ENCODE peak calls at places on chromosomes 7 and 10, in seven cellular contexts. G is right lobe of liver, E is mucosa of descending colon, X is transverse colon, B is GM20000, I is cardiac muscle cell, W is brain microvascular endothelial cell. L is an unnamed sample.
A peak's percentile ranks its signal among the peaks of the same experiment; 100 is the strongest.

GRCh38 chr7:21104124-21104500 is 317.4 kb upstream of the SP8 start:
- DNase-seq in W (no peak), G (no peak), X (peak; percentile 57), I (no peak), B (no peak), E (peak; percentile 73), L (no peak)

GRCh38 chr7:5282464-5283316 is at the start of gene SLC29A4:
- DNase-seq in B (peak; percentile 75), G (peak; percentile 76), X (peak; percentile 52), E (peak; percentile 52), I (peak; percentile 62), W (no peak), L (peak; percentile 54)

GRCh38 chr10:123567984-123568745 is 98.0 kb upstream of the GPR26 start:
- DNase-seq in X (no peak), B (no peak), I (no peak), G (no peak), W (no peak), E (no peak), L (no peak)

GRCh38 chr7:80357530-80357929 is 154.3 kb downstream of the GNAT3 start:
- DNase-seq in X (no peak), I (peak; percentile 86), B (no peak), G (no peak), E (no peak), W (no peak), L (no peak)

GRCh38 chr7:103988468-103989199 is 824 bp downstream of the RELN start:
- DNase-seq in W (no peak), E (no peak), X (no peak), B (peak; percentile 24), I (peak; percentile 8), G (peak; percentile 25), L (no peak)

GRCh38 chr7:106883627-106884026 is 18.5 kb downstream of the PIK3CG start:
- DNase-seq in I (no peak), E (no peak), W (no peak), G (no peak), B (no peak), X (no peak), L (no peak)

GRCh38 chr10:63115732-63116383 is 17.3 kb upstream of the NRBF2 start:
- DNase-seq in I (peak; percentile 98), X (peak; percentile 46), W (peak; percentile 49), G (peak; percentile 78), E (peak; percentile 47), B (no peak), L (peak; percentile 10)

GRCh38 chr10:5985029-5985428 is 7.7 kb upstream of the IL15RA start:
- DNase-seq in X (no peak), W (no peak), G (no peak), B (no peak), I (no peak), E (no peak), L (no peak)

DNA sequence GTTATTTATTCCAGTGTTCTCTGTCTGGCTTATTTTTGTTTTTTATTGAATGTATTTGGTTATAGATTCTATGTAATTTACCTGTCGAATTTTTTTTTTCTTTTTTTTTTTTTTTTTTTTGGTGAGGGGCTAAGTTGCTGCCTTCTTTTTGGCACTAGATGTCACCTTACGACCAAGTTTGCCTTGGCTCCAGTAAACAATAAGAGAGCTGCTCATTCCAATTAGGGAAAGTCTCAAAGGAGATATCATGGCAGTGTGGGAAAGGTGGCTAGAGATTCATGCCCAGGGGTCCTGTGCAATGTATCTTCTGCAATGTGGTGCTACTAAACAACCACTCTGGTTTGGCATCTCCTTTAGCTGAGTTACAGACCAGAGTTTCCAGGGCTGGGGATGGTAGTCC is 84.0 kb downstream of the PTPN20 start:
- DNase-seq in I (peak; percentile 7), X (no peak), B (no peak), W (no peak), G (no peak), E (no peak), L (no peak)
- TF ChIP-seq CTCF in I (no peak), X (no peak), B (no peak), W (no peak), G (no peak), E (no peak), L (no peak)

DNA sequence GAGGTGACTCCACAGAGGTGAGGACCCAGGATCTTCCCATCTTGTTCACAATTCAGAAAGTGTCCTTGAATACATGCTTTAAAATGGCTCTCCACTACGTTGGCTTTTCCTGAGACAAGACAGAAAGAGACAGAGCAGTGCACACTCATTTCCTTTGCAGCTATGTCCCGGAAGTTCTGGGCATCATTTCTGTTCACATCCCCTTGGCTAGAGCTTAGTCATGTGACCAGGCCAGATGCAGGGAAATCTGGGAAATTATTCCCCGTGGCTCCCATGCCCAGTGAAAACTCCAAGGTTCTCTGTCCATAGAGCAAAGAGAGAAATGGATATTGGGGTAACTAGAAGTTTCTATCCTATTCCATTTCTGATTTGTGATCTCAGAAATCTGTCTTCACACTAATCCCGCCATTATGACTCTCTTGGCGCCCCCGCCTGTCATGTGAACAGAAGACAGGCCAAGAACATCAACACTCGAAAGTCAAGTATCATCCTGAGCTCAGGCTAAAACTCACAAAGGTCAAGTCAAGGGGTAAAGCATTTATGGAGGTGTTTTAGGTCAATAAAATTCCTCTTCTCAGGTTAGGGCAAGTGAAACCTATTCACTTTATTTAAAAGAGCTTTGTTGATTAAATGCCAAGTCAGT is 251.4 kb upstream of the HABP2 start:
- DNase-seq in I (no peak), G (no peak), X (no peak), W (no peak), B (no peak), E (no peak), L (no peak)
- TF ChIP-seq CTCF in I (no peak), G (no peak), X (no peak), W (peak; percentile 7), B (no peak), E (no peak), L (no peak)

GRCh38 chr7:200704-201103 is 8.3 kb downstream of the FAM20C start:
- DNase-seq in W (no peak), E (no peak), G (no peak), I (no peak), B (no peak), X (no peak), L (no peak)

GRCh38 chr7:196778-197321 is 4.5 kb downstream of the FAM20C start:
- DNase-seq in G (no peak), W (no peak), B (no peak), X (no peak), E (no peak), I (no peak), L (no peak)

GRCh38 chr7:199465-200249 is 7.3 kb downstream of the FAM20C start:
- DNase-seq in I (no peak), B (no peak), E (no peak), W (no peak), G (no peak), X (no peak), L (no peak)

GRCh38 chr7:197413-198335 is 5.3 kb downstream of the FAM20C start:
- DNase-seq in G (peak; percentile 80), I (no peak), X (no peak), E (no peak), W (no peak), B (no peak), L (no peak)

DNA sequence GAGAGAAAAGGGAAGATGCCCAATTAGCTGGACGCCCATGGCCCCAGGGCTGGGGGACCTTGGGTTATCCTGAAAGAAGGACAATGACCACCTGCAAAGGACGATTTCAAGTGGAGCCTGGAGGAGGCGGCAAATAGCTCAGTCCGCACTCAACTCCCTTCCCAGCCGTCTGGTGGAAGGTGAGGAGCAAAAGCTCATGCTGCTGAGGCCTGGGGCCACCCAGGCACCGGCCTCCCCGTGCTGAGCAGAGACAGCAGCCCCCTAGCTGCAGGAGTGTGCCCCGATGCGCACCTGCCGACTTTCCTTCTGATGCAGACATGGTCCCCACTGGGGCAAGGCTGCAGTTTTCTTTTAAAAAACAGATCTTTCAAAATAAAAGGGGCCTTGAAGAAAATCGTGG is 7.9 kb downstream of the FAM20C start:
- DNase-seq in W (no peak), G (no peak), I (no peak), B (no peak), X (no peak), E (no peak), L (no peak)
- TF ChIP-seq CTCF in W (peak; percentile 54), G (no peak), I (no peak), B (no peak), X (no peak), E (no peak), L (no peak)

DNA sequence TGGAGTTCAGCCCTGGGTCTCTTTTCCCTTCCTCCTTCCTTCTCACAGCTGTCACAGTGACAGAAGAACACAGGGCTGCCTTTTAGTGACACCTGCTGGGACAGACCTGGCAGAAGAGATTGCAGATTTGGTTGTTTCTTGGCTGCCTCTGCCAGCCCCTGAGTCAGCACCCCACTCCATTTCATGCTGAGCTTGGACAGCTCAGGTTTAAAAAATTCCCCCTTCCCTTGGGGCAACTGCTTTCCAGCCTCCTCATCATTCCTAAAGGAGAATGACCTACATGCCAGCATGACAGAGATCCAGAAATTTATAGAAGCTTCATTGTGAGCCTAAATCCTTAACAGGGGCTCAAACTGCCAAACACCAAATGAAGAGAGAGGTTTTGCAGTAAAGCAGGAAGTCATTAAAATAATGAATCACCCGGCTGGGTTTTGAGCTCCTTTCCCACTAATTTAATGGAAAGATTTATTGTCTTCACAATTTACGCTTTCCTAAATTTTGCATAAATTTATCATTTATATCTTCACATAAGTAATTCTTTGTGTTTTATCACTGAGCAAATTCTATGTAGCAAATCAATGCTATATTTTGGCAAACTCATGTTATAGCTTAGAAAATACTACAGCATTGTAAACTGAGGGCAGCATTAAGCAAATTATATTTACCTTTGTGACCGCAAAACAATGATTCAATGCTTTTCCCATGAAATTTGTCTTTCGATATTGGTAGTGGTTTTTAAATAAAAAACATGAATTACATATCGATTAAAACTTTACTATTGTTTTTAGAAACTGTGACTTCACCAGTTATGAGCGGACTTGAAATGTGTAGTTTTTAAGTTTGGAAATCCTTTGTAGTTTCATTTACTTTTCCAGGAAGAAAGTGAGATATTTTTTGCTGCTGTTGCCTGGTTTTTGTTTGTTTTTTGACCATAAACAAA is 399.5 kb upstream of the ANKRD30A start:
- DNase-seq in B (no peak), W (peak; percentile 76), E (no peak), G (no peak), I (peak; percentile 50), X (no peak), L (no peak)
- TF ChIP-seq CTCF in B (no peak), W (peak; percentile 63), E (no peak), G (peak; percentile 47), I (peak; percentile 7), X (no peak), L (no peak)

L was measured in Calu3.